ENCODE peak calls at places on chromosomes 4 and X, in five cellular contexts. V is astrocyte of the spinal cord, L is cardiac fibroblast, U is astrocyte of the cerebellum, D is fibroblast of lung. A is an unnamed sample.

GRCh38 chrX:13688772-13689518 is at the start of gene RAB9A:
- DNase-seq in V (peak), L (peak), U (peak), D (peak), A (peak)

GRCh38 chrX:150833454-150834056 is 64.9 kb downstream of the CD99L2 start:
- DNase-seq in V (no peak), L (peak), U (no peak), D (no peak), A (no peak)

GRCh38 chr4:8184061-8184460 is 15.0 kb upstream of the SH3TC1 start:
- DNase-seq in V (no peak), U (no peak), L (no peak), D (peak), A (no peak)

GRCh38 chrX:133290076-133290475 is 71.9 kb upstream of the TFDP3 start:
- DNase-seq in D (peak), L (no peak), V (peak), U (no peak), A (no peak)

GRCh38 chrX:17355976-17356375 is 19.0 kb upstream of the NHS start:
- DNase-seq in U (no peak), V (no peak), L (no peak), D (no peak), A (no peak)

GRCh38 chr4:19382993-19383392 is 868.7 kb upstream of the SLIT2 start:
- DNase-seq in U (peak), D (peak), V (peak), L (peak), A (peak)

GRCh38 chrX:39752820-39753219 is 344.9 kb downstream of the BCOR start:
- DNase-seq in L (peak), U (no peak), D (no peak), V (no peak), A (no peak)

GRCh38 chrX:69024931-69025330 is 140.3 kb downstream of the PJA1 start:
- DNase-seq in L (peak), D (peak), V (peak), U (peak), A (no peak)

GRCh38 chr4:80266267-80266901 is at the start of gene FGF5:
- DNase-seq in U (peak), D (peak), V (peak), L (peak), A (peak)

GRCh38 chr4:152424980-152425379 is 110.9 kb downstream of the FBXW7 start:
- DNase-seq in V (no peak), D (no peak), U (no peak), L (no peak), A (no peak)

GRCh38 chrX:74537011-74537390 is 77.4 kb downstream of the RLIM start:
- DNase-seq in U (no peak), D (peak), L (peak), V (peak), A (no peak)

GRCh38 chrX:82127228-82128123 is 925.6 kb downstream of the SH3BGRL start:
- DNase-seq in U (no peak), V (no peak), D (no peak), L (no peak), A (no peak)

GRCh38 chr4:140238353-140239041 is 84.5 kb upstream of the MAML3 start:
- DNase-seq in V (peak), L (peak), U (peak), D (peak), A (peak)

GRCh38 chrX:48913605-48914366 is 2.3 kb upstream of the SLC35A2 start:
- DNase-seq in L (no peak), U (no peak), V (no peak), D (no peak), A (no peak)

GRCh38 chr4:148800943-148801342 is 358.7 kb upstream of the NR3C2 start:
- DNase-seq in L (no peak), U (no peak), D (no peak), V (no peak), A (peak)

GRCh38 chrX:33726281-33727160 is 405.6 kb downstream of the FAM47A start:
- DNase-seq in U (no peak), L (no peak), V (no peak), D (no peak), A (no peak)

GRCh38 chr4:128295255-128295654 is 7.6 kb upstream of the PGRMC2 start:
- DNase-seq in U (no peak), V (no peak), D (no peak), L (no peak), A (no peak)

GRCh38 chr4:3318561-3319021 is 25.8 kb downstream of the RGS12 start:
- DNase-seq in U (no peak), L (no peak), D (no peak), V (no peak), A (no peak)

GRCh38 chrX:28847423-28847822 is 260.2 kb downstream of the IL1RAPL1 start:
- DNase-seq in L (peak), D (peak), U (no peak), V (peak), A (peak)

GRCh38 chrX:45445745-45446412 is 245.2 kb upstream of the DIPK2B start:
- DNase-seq in U (no peak), D (peak), V (peak), L (peak), A (peak)

GRCh38 chr4:120858776-120859175 is 63.8 kb downstream of the PRDM5 start:
- DNase-seq in L (no peak), D (no peak), V (no peak), U (no peak), A (peak)

GRCh38 chrX:1465261-1466231 is 12.8 kb upstream of the ASMTL start:
- DNase-seq in V (no peak), L (no peak), D (no peak), U (no peak), A (no peak)

GRCh38 chr4:182764137-182764536 is 153.0 kb downstream of the DCTD start:
- DNase-seq in U (no peak), D (peak), L (peak), V (no peak), A (no peak)
- H3K4me3 ChIP-seq in U (no peak), D (no peak), L (no peak), V (no peak), A (no peak)

DNA sequence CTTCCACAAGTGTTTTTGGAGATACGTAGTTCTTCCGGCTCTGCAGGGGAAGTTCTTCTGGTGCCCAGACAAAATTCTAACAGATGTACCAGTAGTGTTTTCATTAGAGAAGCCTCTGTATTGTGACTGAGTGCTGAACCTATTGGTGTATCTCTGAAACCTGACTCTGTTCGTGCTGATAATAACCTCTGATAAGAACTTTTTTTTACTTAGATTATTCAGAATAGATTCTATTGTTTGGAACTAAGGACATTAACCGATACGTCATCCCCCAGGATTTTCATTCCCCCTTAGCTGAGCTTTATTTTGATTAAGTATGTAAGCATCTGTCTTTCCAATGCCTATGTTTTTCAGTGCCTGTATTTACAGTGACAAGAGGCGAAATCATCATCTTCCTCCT is 362.9 kb downstream of the PDGFC start:
- DNase-seq in U (no peak), D (peak), L (no peak), V (no peak), A (no peak)
- H3K4me3 ChIP-seq in U (no peak), D (no peak), L (no peak), V (no peak), A (no peak)

GRCh38 chr4:153789741-153790651 is 1.1 kb upstream of the SFRP2 start:
- DNase-seq in V (no peak), L (no peak), D (no peak), U (no peak), A (no peak)
- H3K4me3 ChIP-seq in V (no peak), L (no peak), D (no peak), U (peak), A (peak)

DNA sequence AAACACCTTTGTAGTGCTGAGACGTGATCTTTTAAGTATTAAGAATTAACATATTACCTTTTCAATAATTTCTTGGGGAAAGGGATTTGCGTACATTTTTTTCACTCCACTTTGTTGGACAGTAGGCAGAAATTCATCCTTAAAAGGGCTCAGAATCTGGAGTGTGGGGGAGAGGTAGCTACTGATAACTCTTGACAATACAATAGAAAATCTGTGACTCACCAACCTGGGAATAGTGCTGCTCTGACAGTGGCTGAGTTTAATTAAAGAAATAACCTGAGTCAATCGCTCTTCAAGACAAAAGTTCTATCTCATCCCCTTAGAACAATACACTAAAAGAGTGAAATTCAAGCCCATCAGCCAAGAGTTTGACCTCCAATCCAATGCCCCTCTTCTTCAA is 60.2 kb downstream of the SLC9A7 start:
- DNase-seq in V (no peak), D (peak), U (no peak), L (peak), A (no peak)
- H3K4me3 ChIP-seq in V (no peak), D (no peak), U (no peak), L (no peak), A (no peak)

GRCh38 chr4:992297-993110 is 700 bp downstream of the SLC26A1 start:
- DNase-seq in D (no peak), U (no peak), L (no peak), V (no peak), A (no peak)
- H3K4me3 ChIP-seq in D (no peak), U (no peak), L (no peak), V (no peak), A (no peak)

GRCh38 chrX:119686087-119686639 is 6.8 kb downstream of the SEPTIN6 start:
- DNase-seq in V (no peak), L (peak), U (no peak), D (no peak), A (peak)
- H3K4me3 ChIP-seq in V (no peak), L (no peak), U (no peak), D (no peak), A (no peak)

GRCh38 chr4:85659626-85660213 is 184.8 kb downstream of the ARHGAP24 start:
- DNase-seq in D (no peak), V (no peak), U (no peak), L (no peak), A (no peak)
- H3K4me3 ChIP-seq in D (no peak), V (no peak), U (no peak), L (no peak), A (no peak)

GRCh38 chrX:149830192-149830873 is 48.6 kb downstream of the MAGEA9 start:
- DNase-seq in U (no peak), D (peak), L (peak), V (peak), A (no peak)
- H3K4me3 ChIP-seq in U (peak), D (peak), L (peak), V (peak), A (peak)

GRCh38 chr4:32519060-32519459 is 1798.9 kb downstream of the PCDH7 start:
- DNase-seq in D (no peak), U (peak), V (peak), L (peak), A (peak)
- H3K4me3 ChIP-seq in D (peak), U (no peak), V (no peak), L (no peak), A (no peak)

DNA sequence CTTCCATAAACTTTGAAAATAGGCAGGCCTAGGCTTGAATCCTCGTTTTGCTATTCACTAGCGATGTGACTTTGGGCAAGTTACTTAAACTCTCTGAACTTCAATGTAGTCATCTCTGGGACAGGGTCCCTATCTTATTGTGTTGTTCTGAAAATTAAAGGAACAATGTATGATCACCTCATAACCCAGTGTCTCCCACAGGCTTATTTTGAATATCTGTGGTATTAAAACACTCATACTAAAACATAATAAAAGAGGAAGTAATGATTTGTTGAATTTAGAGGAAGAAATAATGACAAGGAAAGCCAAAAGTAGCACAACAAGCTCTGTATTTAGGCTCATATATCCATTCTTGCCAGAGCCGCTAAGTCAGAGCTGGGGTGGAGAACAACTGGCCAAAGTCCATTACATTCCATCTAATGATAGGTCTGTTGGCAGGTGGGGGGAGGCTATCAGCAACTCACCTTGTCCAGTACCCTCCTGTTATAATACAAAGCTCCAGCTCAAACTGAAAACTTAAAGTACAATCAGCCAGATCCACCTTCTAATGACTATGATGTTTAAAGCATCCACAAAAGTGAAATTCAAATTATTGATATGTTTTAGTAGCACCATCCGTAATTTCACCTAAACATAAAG is 64.6 kb upstream of the LSM6 start:
- DNase-seq in L (no peak), V (no peak), U (no peak), D (no peak), A (no peak)
- H3K4me3 ChIP-seq in L (no peak), V (no peak), U (no peak), D (no peak), A (no peak)